ENCODE peak calls at places on chromosomes 12 and 14, in seven cellular contexts. A is suprapubic skin, Q is tibial nerve, J is lower leg skin, M is ovary, L is Peyer's patch, H is body of pancreas. P is an unnamed sample.

GRCh38 chr14:88463318-88463717 is 77.9 kb downstream of the SPATA7 start:
- DNase-seq in A (no peak), Q (no peak), J (no peak), M (no peak), L (no peak), H (no peak), P (peak; percentile 20)

GRCh38 chr12:122023339-122024131 is 1.9 kb downstream of the BCL7A start:
- DNase-seq in A (no peak), Q (no peak), J (peak; percentile 67), M (peak; percentile 73), L (peak; percentile 50), H (peak; percentile 87), P (peak; percentile 56)

GRCh38 chr12:103373088-103373523 is 122.7 kb downstream of the C12orf42 start:
- DNase-seq in A (no peak), Q (no peak), J (no peak), M (no peak), L (no peak), H (peak; percentile 12), P (no peak)

GRCh38 chr14:104212206-104213095 is 74.1 kb downstream of the KIF26A start:
- DNase-seq in A (no peak), Q (no peak), J (no peak), M (no peak), L (no peak), H (no peak), P (no peak)

GRCh38 chr14:99274346-99275221 is 2.6 kb upstream of the BCL11B start:
- DNase-seq in A (peak; percentile 91), Q (no peak), J (peak; percentile 84), M (peak; percentile 74), L (no peak), H (peak; percentile 52), P (peak; percentile 37)

GRCh38 chr14:81849714-81850113 is 316.1 kb upstream of the SEL1L start:
- DNase-seq in A (no peak), Q (no peak), J (no peak), M (no peak), L (no peak), H (no peak), P (no peak)

GRCh38 chr12:116392061-116392460 is 114.6 kb upstream of the MED13L start:
- DNase-seq in A (no peak), Q (no peak), J (no peak), M (no peak), L (no peak), H (no peak), P (no peak)

GRCh38 chr12:121259074-121259473 is 37.4 kb downstream of the CAMKK2 start:
- DNase-seq in A (no peak), Q (no peak), J (no peak), M (no peak), L (no peak), H (no peak), P (no peak)

GRCh38 chr12:123083661-123084571 is 67.0 kb downstream of the PITPNM2 start:
- DNase-seq in A (no peak), Q (no peak), J (no peak), M (no peak), L (peak; percentile 59), H (no peak), P (no peak)

GRCh38 chr12:130641571-130642184 is 74.4 kb downstream of the RIMBP2 start:
- DNase-seq in A (peak; percentile 25), Q (no peak), J (no peak), M (no peak), L (no peak), H (no peak), P (no peak)

GRCh38 chr12:52539024-52539820 is 13.7 kb downstream of the KRT71 start:
- DNase-seq in A (no peak), Q (no peak), J (no peak), M (no peak), L (no peak), H (no peak), P (no peak)

GRCh38 chr12:74537126-74537706 is 419 bp upstream of the ATXN7L3B start:
- DNase-seq in A (no peak), Q (no peak), J (no peak), M (no peak), L (no peak), H (no peak), P (peak; percentile 74)

GRCh38 chr12:69091447-69092022 is 147.8 kb upstream of the CPSF6 start:
- DNase-seq in A (no peak), Q (no peak), J (no peak), M (no peak), L (no peak), H (no peak), P (no peak)

GRCh38 chr14:61471297-61471980 is 150.1 kb downstream of the PRKCH start:
- DNase-seq in A (no peak), Q (no peak), J (no peak), M (no peak), L (peak; percentile 43), H (no peak), P (no peak)

GRCh38 chr14:71692496-71692895 is 239.7 kb upstream of the RGS6 start:
- DNase-seq in A (no peak), Q (no peak), J (no peak), M (no peak), L (no peak), H (peak; percentile 11), P (no peak)

GRCh38 chr12:66514581-66514980 is 164.3 kb downstream of the GRIP1 start:
- DNase-seq in A (no peak), Q (no peak), J (no peak), M (no peak), L (no peak), H (no peak), P (no peak)

GRCh38 chr12:28144532-28144931 is 45.7 kb upstream of the CCDC91 start:
- DNase-seq in A (no peak), Q (no peak), J (no peak), M (no peak), L (no peak), H (no peak), P (no peak)

GRCh38 chr14:98189521-98189920 is 1082.5 kb downstream of the BCL11B start:
- DNase-seq in A (no peak), Q (no peak), J (no peak), M (no peak), L (peak; percentile 45), H (no peak), P (no peak)

GRCh38 chr12:103751600-103751999 is 89.4 kb downstream of the NT5DC3 start:
- DNase-seq in A (no peak), Q (no peak), J (no peak), M (no peak), L (no peak), H (no peak), P (no peak)

GRCh38 chr12:69566603-69567002 is 18.7 kb upstream of the CCT2 start:
- DNase-seq in A (no peak), Q (no peak), J (no peak), M (no peak), L (no peak), H (no peak), P (peak; percentile 38)

GRCh38 chr14:50659327-50659974 is 8.7 kb downstream of the SAV1 start:
- DNase-seq in A (no peak), Q (no peak), J (no peak), M (no peak), L (no peak), H (peak; percentile 81), P (peak; percentile 5)

GRCh38 chr14:26056232-26056631 is 541.6 kb downstream of the NOVA1 start:
- DNase-seq in A (no peak), Q (no peak), J (no peak), M (no peak), L (no peak), H (no peak), P (no peak)

DNA sequence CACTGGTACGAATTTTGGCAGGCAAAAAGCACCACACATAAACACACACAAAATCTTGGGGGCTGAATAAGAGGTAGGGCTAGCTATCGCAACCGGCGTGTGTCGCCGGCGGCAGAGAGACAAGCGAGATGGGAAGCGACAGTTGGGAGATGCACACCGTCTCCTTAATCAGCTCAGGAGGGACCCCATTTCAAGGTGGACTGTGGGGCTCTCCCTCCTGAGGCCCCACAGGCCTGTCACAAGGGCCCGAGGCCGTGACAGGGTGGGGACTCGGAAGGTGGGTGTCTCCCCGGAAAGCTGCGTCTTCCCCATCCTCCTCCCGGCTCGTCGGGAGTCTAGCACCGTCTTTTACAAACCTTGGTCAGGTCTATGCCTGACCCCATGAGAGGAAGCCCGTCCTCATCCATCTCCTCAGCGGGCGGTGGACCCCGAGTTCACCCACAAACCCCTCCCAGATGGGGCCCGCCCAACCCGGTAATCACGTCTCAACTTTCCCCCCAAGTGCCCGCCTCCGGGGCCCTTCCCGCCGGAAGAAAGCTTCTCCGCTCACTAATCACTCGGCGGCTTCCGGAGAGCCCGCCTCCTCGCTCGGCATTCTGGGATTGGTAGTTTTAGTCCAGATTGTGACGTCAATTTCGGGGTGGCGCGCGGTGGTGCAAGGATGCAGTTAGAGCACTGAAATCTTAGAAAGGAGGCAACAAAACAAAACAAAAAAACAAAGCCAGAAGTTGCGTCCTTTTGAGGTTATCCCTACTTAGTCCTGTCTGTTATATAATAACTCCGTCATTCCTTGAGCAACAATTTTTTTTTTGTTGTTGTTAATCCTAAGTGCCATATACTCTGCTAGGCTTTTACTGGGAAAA is at the start of gene WASHC3:
- DNase-seq in A (peak; percentile 98), Q (peak; percentile 93), J (peak; percentile 96), M (peak; percentile 93), L (peak; percentile 96), H (peak; percentile 94), P (peak; percentile 93)
- TF ChIP-seq POLR2A in A (no peak), Q (peak; percentile 61), J (no peak), M (peak; percentile 93), L (peak; percentile 63), H (no peak), P (peak; percentile 80)

DNA sequence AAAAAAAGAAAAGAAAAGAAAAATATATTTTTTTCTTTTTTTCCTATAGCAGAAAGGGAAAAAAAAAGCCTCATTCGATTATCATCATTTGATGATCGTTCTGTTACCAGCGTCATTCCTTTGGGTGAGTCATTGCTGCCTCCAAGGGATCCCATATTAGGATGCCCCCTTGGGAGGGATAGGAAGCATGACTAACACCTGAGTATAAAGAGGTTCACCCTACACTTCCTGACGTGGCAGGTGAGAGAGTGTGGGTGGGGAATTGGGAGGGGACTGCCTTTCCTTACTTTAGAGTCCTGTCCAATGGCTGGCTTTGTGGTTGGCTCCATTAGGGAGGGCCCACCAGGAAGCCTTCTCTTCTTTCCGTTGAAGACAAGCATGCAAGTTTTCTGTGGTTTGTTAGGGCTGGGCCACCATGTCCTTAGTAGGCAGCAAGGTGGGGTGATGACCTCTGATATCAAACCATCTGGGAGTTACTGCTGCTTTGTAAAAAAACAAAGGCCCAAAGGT is 56.1 kb upstream of the FUT8 start:
- DNase-seq in A (no peak), Q (no peak), J (peak; percentile 35), M (no peak), L (no peak), H (no peak), P (no peak)
- TF ChIP-seq POLR2A in A (no peak), Q (no peak), J (no peak), M (no peak), L (no peak), H (no peak), P (no peak)

GRCh38 chr14:79989990-79990389 is 221.3 kb downstream of the DIO2 start:
- DNase-seq in A (no peak), Q (no peak), J (no peak), M (no peak), L (no peak), H (no peak), P (no peak)
- TF ChIP-seq POLR2A in A (no peak), Q (no peak), J (no peak), M (no peak), L (no peak), H (no peak), P (no peak)

DNA sequence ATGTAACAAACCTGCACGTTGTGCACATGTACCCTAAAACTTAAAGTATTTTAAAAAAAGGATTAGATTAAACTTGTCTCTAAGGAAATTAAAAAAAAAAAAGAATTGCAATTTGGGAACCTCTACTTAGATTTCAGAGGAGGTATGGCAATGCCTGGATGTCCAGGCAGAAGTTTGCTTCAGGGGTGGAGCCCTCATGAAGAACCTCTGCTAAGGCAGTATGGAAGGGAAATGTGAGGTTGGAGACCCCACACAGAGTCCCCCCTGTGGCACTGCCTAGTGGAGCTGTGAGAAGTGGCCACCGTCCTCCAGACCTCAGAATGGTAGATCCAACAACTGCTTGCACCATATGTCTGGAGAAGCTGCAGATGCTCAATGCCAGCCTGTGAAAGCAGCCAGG is 279.6 kb upstream of the CCDC196 start:
- DNase-seq in A (no peak), Q (no peak), J (no peak), M (no peak), L (no peak), H (no peak), P (no peak)
- TF ChIP-seq POLR2A in A (no peak), Q (no peak), J (no peak), M (no peak), L (no peak), H (no peak), P (no peak)

P was measured in erythroblast.